ENCODE peak calls at places on chromosomes 11 and 22, in eight cellular contexts. N, H, C, F, S, R, D and Z are unnamed samples.

GRCh38 chr22:39487826-39488520 is 14.1 kb upstream of the MIEF1 start:
- DNase-seq in N (peak), H (no peak), C (no peak), F (no peak), S (no peak), R (no peak), D (no peak), Z (no peak)

GRCh38 chr11:326842-327580 is 6.4 kb upstream of the IFITM3 start:
- DNase-seq in N (peak), H (peak), C (no peak), F (no peak), S (peak), R (no peak), D (peak), Z (peak)

GRCh38 chr11:65899356-65900124 is 648 bp downstream of the FOSL1 start:
- DNase-seq in N (peak), H (peak), C (no peak), F (no peak), S (peak), R (no peak), D (peak), Z (peak)

GRCh38 chr11:121524233-121524631 is 71.5 kb upstream of the SORL1-AS1 start:
- DNase-seq in N (no peak), H (no peak), C (no peak), F (no peak), S (no peak), R (no peak), D (no peak), Z (no peak)

GRCh38 chr11:57641426-57641825 is 8.3 kb downstream of the YPEL4 start:
- DNase-seq in N (no peak), H (peak), C (no peak), F (no peak), S (peak), R (peak), D (peak), Z (no peak)

GRCh38 chr11:13923182-13923581 is 39.3 kb upstream of the SPON1 start:
- DNase-seq in N (no peak), H (no peak), C (peak), F (no peak), S (no peak), R (no peak), D (no peak), Z (no peak)

GRCh38 chr11:26228778-26229177 is 103.2 kb upstream of the ANO3 start:
- DNase-seq in N (no peak), H (peak), C (no peak), F (no peak), S (peak), R (peak), D (peak), Z (no peak)

GRCh38 chr11:10778217-10778970 is 27.3 kb downstream of the CTR9 start:
- DNase-seq in N (no peak), H (peak), C (no peak), F (no peak), S (peak), R (no peak), D (peak), Z (peak)

GRCh38 chr11:28146123-28146751 is 38.0 kb downstream of the METTL15 start:
- DNase-seq in N (no peak), H (peak), C (peak), F (no peak), S (peak), R (peak), D (peak), Z (no peak)

GRCh38 chr11:121466063-121466794 is 13.5 kb upstream of the SORL1-AS1 start:
- DNase-seq in N (peak), H (peak), C (peak), F (peak), S (peak), R (peak), D (peak), Z (peak)

GRCh38 chr11:45336136-45336535 is 50.0 kb upstream of the SYT13 start:
- DNase-seq in N (no peak), H (no peak), C (no peak), F (no peak), S (no peak), R (no peak), D (no peak), Z (no peak)

GRCh38 chr11:93145381-93145780 is 52.4 kb downstream of the SLC36A4 start:
- DNase-seq in N (no peak), H (no peak), C (no peak), F (no peak), S (no peak), R (no peak), D (no peak), Z (no peak)

GRCh38 chr11:34601609-34602008 is 19.3 kb upstream of the EHF start:
- DNase-seq in N (no peak), H (no peak), C (no peak), F (no peak), S (no peak), R (no peak), D (no peak), Z (no peak)
- TF ChIP-seq CTCF in N (no peak), H (no peak), C (no peak), F (no peak), S (no peak), R (no peak), D (no peak), Z (no peak)

DNA sequence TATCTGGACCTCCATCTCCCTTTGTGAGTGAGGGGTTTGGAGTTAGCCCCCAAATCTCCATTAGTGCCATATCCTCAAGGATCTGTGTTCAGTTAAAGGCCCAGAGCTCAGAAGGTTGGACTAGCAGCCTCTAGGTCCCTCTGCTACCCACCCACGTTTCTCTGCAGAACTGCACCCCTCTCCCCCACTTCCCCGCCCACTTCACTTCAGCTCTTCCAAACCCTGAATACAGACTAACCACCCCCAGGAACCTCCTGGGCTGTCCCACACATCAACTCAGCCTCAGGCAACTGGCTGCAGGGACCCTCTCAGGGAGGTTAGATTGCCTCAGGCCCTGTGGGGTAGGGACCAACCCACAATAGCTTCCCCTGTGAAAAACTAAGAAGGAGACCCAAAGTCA is 854 bp downstream of the VPREB3 start:
- DNase-seq in N (no peak), H (no peak), C (no peak), F (no peak), S (no peak), R (no peak), D (no peak), Z (no peak)
- H3K4me3 ChIP-seq in N (no peak), H (no peak), C (no peak), F (no peak), S (no peak), R (no peak), D (no peak), Z (no peak)

GRCh38 chr11:119692547-119692834 is 36.5 kb downstream of the NECTIN1 start:
- DNase-seq in N (no peak), H (no peak), C (no peak), F (no peak), S (no peak), R (peak), D (no peak), Z (no peak)

GRCh38 chr11:119689318-119689717 is 39.7 kb downstream of the NECTIN1 start:
- DNase-seq in N (no peak), H (no peak), C (no peak), F (no peak), S (no peak), R (no peak), D (no peak), Z (no peak)

GRCh38 chr11:119693253-119693815 is 35.7 kb downstream of the NECTIN1 start:
- DNase-seq in N (no peak), H (no peak), C (no peak), F (no peak), S (no peak), R (peak), D (no peak), Z (no peak)

GRCh38 chr11:119691701-119692546 is 37.1 kb downstream of the NECTIN1 start:
- DNase-seq in N (no peak), H (no peak), C (no peak), F (no peak), S (no peak), R (peak), D (no peak), Z (no peak)

DNA sequence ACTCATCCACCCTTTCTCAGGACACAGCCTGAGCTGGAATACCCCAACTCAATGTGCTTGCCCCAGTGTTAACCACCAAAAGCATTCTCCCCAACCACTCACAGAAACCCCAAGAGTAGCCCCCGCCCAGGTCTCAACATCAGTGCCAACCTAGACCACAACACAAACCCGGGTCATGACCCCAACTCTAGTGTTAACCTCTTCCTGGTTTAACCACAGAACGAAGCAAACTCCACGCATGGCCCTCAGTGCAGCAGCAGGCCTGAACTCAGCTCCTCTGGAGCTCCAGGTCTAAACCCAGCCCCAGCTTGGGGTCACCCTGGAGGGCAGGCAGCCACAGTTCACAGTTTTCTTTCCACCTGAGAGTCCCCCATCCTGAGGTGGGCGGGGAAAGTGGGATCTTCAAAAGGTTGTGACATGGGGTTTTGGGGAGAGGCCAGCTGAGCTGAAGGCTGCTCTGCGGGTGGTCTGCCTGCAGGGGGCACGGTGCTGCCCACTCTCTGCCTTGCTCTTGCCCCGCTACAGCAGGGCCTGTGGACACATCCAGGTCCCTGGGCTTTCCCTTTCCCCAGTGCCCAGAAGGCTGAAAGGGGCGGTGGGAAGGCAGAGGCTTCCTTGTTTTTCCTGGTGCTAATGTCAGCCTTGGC is 37.9 kb downstream of the NECTIN1 start:
- DNase-seq in N (no peak), H (no peak), C (no peak), F (no peak), S (no peak), R (no peak), D (no peak), Z (no peak)
- TF ChIP-seq CTCF in N (no peak), H (no peak), C (no peak), F (peak), S (peak), R (peak), D (peak), Z (no peak)

GRCh38 chr22:44192098-44192810 is 11.5 kb downstream of the PARVG start:
- DNase-seq in N (no peak), H (peak), C (peak), F (peak), S (peak), R (no peak), D (no peak), Z (peak)
- H3K4me3 ChIP-seq in N (no peak), H (no peak), C (no peak), F (no peak), S (no peak), R (no peak), D (no peak), Z (no peak)

DNA sequence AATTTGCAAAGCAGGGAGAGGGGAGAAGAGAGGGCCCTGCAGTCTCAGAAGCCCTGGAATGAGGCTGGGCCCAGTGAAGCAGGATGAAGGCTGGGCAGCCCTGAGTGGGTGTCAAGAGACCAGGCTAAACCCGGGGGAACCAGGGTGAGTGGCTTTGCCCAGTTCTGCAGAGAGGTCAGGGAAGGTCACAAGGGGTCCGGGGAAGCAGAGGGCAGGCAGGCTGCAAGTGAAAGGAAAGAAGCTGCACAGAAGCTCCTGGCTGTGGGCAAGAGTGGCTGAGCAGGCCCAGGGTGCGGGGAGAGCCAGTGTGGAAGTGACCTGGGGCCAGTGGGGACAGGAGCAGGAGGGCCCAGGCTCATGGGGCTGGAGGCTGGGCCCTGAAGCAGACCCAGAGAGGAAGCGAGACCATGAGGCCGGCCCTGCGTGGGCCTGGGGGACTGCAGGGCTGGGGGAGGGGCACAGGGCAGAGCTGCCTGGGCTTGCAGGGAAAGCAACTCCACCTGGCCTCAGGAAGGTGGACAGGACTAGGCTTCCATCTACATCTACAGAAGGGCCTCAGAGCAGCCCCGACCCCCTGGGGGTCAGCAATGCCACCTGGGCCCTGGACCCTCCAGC is 11.7 kb downstream of the IGF2 start:
- DNase-seq in N (no peak), H (no peak), C (no peak), F (no peak), S (no peak), R (no peak), D (no peak), Z (no peak)
- TF ChIP-seq CTCF in N (no peak), H (no peak), C (no peak), F (no peak), S (no peak), R (no peak), D (no peak), Z (no peak)